ENCODE peak calls at places on chromosomes 11 and 22, in eight cellular contexts. One of them, this sample, is unnamed.
A peak's percentile ranks its signal among the peaks of the same experiment; 100 is the strongest.

GRCh38 chr11:58334708-58335107 is 24.2 kb downstream of the OR5B17 start:
- DNase-seq in IMR-90: peak; percentile 89
- DNase-seq in transverse colon: no peak
- DNase-seq in lower lobe of right lung: no peak
- DNase-seq in SK-N-SH: no peak
- DNase-seq in hepatocyte: no peak
- DNase-seq in coronary artery: no peak
- DNase-seq in bronchial epithelial cell: peak; percentile 95
- DNase-seq in this sample: no peak

GRCh38 chr11:117818036-117818858 is 6.3 kb downstream of the FXYD2 start:
- DNase-seq in IMR-90: peak; percentile 56
- DNase-seq in transverse colon: no peak
- DNase-seq in lower lobe of right lung: peak; percentile 17
- DNase-seq in SK-N-SH: no peak
- DNase-seq in hepatocyte: no peak
- DNase-seq in coronary artery: no peak
- DNase-seq in bronchial epithelial cell: peak; percentile 73
- DNase-seq in this sample: no peak

GRCh38 chr11:2781413-2782274 is 81.8 kb upstream of the KCNQ1OT1 start:
- DNase-seq in IMR-90: peak; percentile 21
- DNase-seq in transverse colon: peak; percentile 7
- DNase-seq in lower lobe of right lung: peak; percentile 36
- DNase-seq in SK-N-SH: no peak
- DNase-seq in hepatocyte: peak; percentile 49
- DNase-seq in coronary artery: peak; percentile 62
- DNase-seq in bronchial epithelial cell: no peak
- DNase-seq in this sample: peak; percentile 1

GRCh38 chr11:118304227-118304808 is at the start of gene CD3E:
- DNase-seq in IMR-90: no peak
- DNase-seq in transverse colon: peak; percentile 26
- DNase-seq in lower lobe of right lung: no peak
- DNase-seq in SK-N-SH: no peak
- DNase-seq in hepatocyte: no peak
- DNase-seq in coronary artery: no peak
- DNase-seq in bronchial epithelial cell: no peak
- DNase-seq in this sample: no peak

GRCh38 chr22:45006101-45006872 is 3.5 kb downstream of the PHF21B start:
- DNase-seq in IMR-90: no peak
- DNase-seq in transverse colon: no peak
- DNase-seq in lower lobe of right lung: no peak
- DNase-seq in SK-N-SH: no peak
- DNase-seq in hepatocyte: peak; percentile 37
- DNase-seq in coronary artery: no peak
- DNase-seq in bronchial epithelial cell: no peak
- DNase-seq in this sample: no peak

GRCh38 chr11:130192845-130193267 is 33.3 kb downstream of the ST14 start:
- DNase-seq in IMR-90: no peak
- DNase-seq in transverse colon: no peak
- DNase-seq in lower lobe of right lung: peak; percentile 67
- DNase-seq in SK-N-SH: no peak
- DNase-seq in hepatocyte: no peak
- DNase-seq in coronary artery: no peak
- DNase-seq in bronchial epithelial cell: no peak
- DNase-seq in this sample: no peak

GRCh38 chr22:41410311-41410751 is 28.6 kb downstream of the TEF start:
- DNase-seq in IMR-90: no peak
- DNase-seq in transverse colon: no peak
- DNase-seq in lower lobe of right lung: peak; percentile 86
- DNase-seq in SK-N-SH: no peak
- DNase-seq in hepatocyte: no peak
- DNase-seq in coronary artery: peak; percentile 92
- DNase-seq in bronchial epithelial cell: no peak
- DNase-seq in this sample: no peak

GRCh38 chr11:64477675-64478074 is 113.3 kb upstream of the SLC22A12 start:
- DNase-seq in IMR-90: no peak
- DNase-seq in transverse colon: no peak
- DNase-seq in lower lobe of right lung: no peak
- DNase-seq in SK-N-SH: no peak
- DNase-seq in hepatocyte: no peak
- DNase-seq in coronary artery: no peak
- DNase-seq in bronchial epithelial cell: no peak
- DNase-seq in this sample: no peak

GRCh38 chr11:33168605-33169240 is 7.4 kb upstream of the CSTF3 start:
- DNase-seq in IMR-90: peak; percentile 77
- DNase-seq in transverse colon: no peak
- DNase-seq in lower lobe of right lung: no peak
- DNase-seq in SK-N-SH: no peak
- DNase-seq in hepatocyte: no peak
- DNase-seq in coronary artery: no peak
- DNase-seq in bronchial epithelial cell: no peak
- DNase-seq in this sample: no peak

GRCh38 chr11:69636512-69636866 is 4.5 kb upstream of the CCND1 start:
- DNase-seq in IMR-90: peak; percentile 90
- DNase-seq in transverse colon: peak; percentile 73
- DNase-seq in lower lobe of right lung: peak; percentile 80
- DNase-seq in SK-N-SH: no peak
- DNase-seq in hepatocyte: peak; percentile 83
- DNase-seq in coronary artery: peak; percentile 85
- DNase-seq in bronchial epithelial cell: peak; percentile 35
- DNase-seq in this sample: no peak

GRCh38 chr11:2800655-2801531 is 84.7 kb downstream of the CDKN1C start:
- DNase-seq in IMR-90: no peak
- DNase-seq in transverse colon: peak; percentile 3
- DNase-seq in lower lobe of right lung: peak; percentile 32
- DNase-seq in SK-N-SH: no peak
- DNase-seq in hepatocyte: no peak
- DNase-seq in coronary artery: peak; percentile 58
- DNase-seq in bronchial epithelial cell: no peak
- DNase-seq in this sample: no peak

GRCh38 chr11:119729581-119730346 is 764 bp upstream of the NECTIN1 start:
- DNase-seq in IMR-90: peak; percentile 39
- DNase-seq in transverse colon: peak; percentile 77
- DNase-seq in lower lobe of right lung: peak; percentile 78
- DNase-seq in SK-N-SH: peak; percentile 85
- DNase-seq in hepatocyte: peak; percentile 48
- DNase-seq in coronary artery: peak; percentile 79
- DNase-seq in bronchial epithelial cell: peak; percentile 61
- DNase-seq in this sample: peak; percentile 21

GRCh38 chr22:19717691-19718254 is 3.5 kb downstream of the SEPTIN5 start:
- DNase-seq in IMR-90: peak; percentile 52
- DNase-seq in transverse colon: peak; percentile 77
- DNase-seq in lower lobe of right lung: peak; percentile 87
- DNase-seq in SK-N-SH: peak; percentile 97
- DNase-seq in hepatocyte: peak; percentile 81
- DNase-seq in coronary artery: no peak
- DNase-seq in bronchial epithelial cell: peak; percentile 18
- DNase-seq in this sample: no peak

GRCh38 chr22:29209624-29209929 is 3.9 kb downstream of the EMID1 start:
- DNase-seq in IMR-90: no peak
- DNase-seq in transverse colon: no peak
- DNase-seq in lower lobe of right lung: no peak
- DNase-seq in SK-N-SH: no peak
- DNase-seq in hepatocyte: no peak
- DNase-seq in coronary artery: no peak
- DNase-seq in bronchial epithelial cell: peak; percentile 17
- DNase-seq in this sample: no peak

GRCh38 chr22:17230239-17230638 is 11.0 kb upstream of the ADA2 start:
- DNase-seq in IMR-90: no peak
- DNase-seq in transverse colon: no peak
- DNase-seq in lower lobe of right lung: no peak
- DNase-seq in SK-N-SH: no peak
- DNase-seq in hepatocyte: no peak
- DNase-seq in coronary artery: no peak
- DNase-seq in bronchial epithelial cell: peak; percentile 52
- DNase-seq in this sample: no peak

GRCh38 chr11:130781906-130782305 is 134.4 kb downstream of the SNX19 start:
- DNase-seq in IMR-90: peak; percentile 78
- DNase-seq in transverse colon: no peak
- DNase-seq in lower lobe of right lung: no peak
- DNase-seq in SK-N-SH: no peak
- DNase-seq in hepatocyte: no peak
- DNase-seq in coronary artery: peak; percentile 68
- DNase-seq in bronchial epithelial cell: peak; percentile 76
- DNase-seq in this sample: no peak

GRCh38 chr22:35611200-35611890 is 5.8 kb downstream of the MB start:
- DNase-seq in IMR-90: no peak
- DNase-seq in transverse colon: no peak
- DNase-seq in lower lobe of right lung: peak; percentile 10
- DNase-seq in SK-N-SH: no peak
- DNase-seq in hepatocyte: no peak
- DNase-seq in coronary artery: no peak
- DNase-seq in bronchial epithelial cell: no peak
- DNase-seq in this sample: no peak

GRCh38 chr22:35610741-35611140 is 6.4 kb downstream of the MB start:
- DNase-seq in IMR-90: no peak
- DNase-seq in transverse colon: no peak
- DNase-seq in lower lobe of right lung: peak; percentile 21
- DNase-seq in SK-N-SH: no peak
- DNase-seq in hepatocyte: no peak
- DNase-seq in coronary artery: no peak
- DNase-seq in bronchial epithelial cell: no peak
- DNase-seq in this sample: no peak

GRCh38 chr22:35609761-35610160 is 7.4 kb downstream of the MB start:
- DNase-seq in IMR-90: no peak
- DNase-seq in transverse colon: no peak
- DNase-seq in lower lobe of right lung: peak; percentile 9
- DNase-seq in SK-N-SH: no peak
- DNase-seq in hepatocyte: no peak
- DNase-seq in coronary artery: no peak
- DNase-seq in bronchial epithelial cell: no peak
- DNase-seq in this sample: no peak

GRCh38 chr22:35612903-35613302 is 4.2 kb downstream of the MB start:
- DNase-seq in IMR-90: no peak
- DNase-seq in transverse colon: no peak
- DNase-seq in lower lobe of right lung: peak; percentile 15
- DNase-seq in SK-N-SH: no peak
- DNase-seq in hepatocyte: no peak
- DNase-seq in coronary artery: no peak
- DNase-seq in bronchial epithelial cell: no peak
- DNase-seq in this sample: no peak

DNA sequence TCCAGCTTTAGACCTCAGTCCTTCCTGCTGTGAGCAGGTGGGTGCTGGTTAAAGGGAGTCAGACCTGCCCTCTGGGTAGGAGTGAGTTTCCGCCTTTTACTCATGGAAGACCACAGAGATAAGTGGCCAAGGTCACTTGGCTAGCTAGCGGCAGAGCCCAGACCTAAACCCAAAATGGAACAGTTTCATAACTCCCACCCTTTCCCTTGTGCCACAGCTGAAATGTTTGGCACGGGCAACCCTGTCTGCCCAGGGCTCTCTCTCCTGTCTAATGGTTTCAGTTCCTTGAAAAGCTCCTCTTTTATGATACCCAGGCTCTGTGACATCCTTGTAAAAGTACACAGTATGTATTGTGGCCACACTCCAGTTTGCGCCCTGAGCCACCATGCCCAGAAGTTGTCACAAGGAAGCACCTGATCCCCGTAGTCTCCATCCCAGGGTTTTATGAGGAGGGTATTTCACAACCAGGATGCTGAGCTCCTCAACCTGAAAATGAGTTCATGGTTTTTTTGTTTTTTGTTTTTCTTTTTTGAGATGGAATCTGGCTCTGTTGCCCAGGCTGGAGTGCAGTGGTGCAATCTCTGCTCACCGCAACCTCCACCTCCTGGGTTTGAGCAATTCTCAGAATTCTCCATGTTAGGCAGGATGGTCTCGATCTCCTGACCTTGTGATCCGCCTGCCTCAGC is 5.1 kb downstream of the MB start:
- DNase-seq in IMR-90: no peak
- DNase-seq in transverse colon: peak; percentile 56
- DNase-seq in lower lobe of right lung: peak; percentile 32
- DNase-seq in SK-N-SH: no peak
- DNase-seq in hepatocyte: no peak
- DNase-seq in coronary artery: no peak
- DNase-seq in bronchial epithelial cell: no peak
- DNase-seq in this sample: no peak
- H3K4me3 ChIP-seq in IMR-90: no peak overlapping the region
- H3K4me3 ChIP-seq in transverse colon: no peak overlapping the region
- H3K4me3 ChIP-seq in lower lobe of right lung: no peak overlapping the region
- H3K4me3 ChIP-seq in SK-N-SH: no peak overlapping the region
- H3K4me3 ChIP-seq in hepatocyte: no peak overlapping the region
- H3K4me3 ChIP-seq in coronary artery: no peak overlapping the region
- H3K4me3 ChIP-seq in bronchial epithelial cell: no peak overlapping the region
- H3K4me3 ChIP-seq in this sample: no peak overlapping the region

DNA sequence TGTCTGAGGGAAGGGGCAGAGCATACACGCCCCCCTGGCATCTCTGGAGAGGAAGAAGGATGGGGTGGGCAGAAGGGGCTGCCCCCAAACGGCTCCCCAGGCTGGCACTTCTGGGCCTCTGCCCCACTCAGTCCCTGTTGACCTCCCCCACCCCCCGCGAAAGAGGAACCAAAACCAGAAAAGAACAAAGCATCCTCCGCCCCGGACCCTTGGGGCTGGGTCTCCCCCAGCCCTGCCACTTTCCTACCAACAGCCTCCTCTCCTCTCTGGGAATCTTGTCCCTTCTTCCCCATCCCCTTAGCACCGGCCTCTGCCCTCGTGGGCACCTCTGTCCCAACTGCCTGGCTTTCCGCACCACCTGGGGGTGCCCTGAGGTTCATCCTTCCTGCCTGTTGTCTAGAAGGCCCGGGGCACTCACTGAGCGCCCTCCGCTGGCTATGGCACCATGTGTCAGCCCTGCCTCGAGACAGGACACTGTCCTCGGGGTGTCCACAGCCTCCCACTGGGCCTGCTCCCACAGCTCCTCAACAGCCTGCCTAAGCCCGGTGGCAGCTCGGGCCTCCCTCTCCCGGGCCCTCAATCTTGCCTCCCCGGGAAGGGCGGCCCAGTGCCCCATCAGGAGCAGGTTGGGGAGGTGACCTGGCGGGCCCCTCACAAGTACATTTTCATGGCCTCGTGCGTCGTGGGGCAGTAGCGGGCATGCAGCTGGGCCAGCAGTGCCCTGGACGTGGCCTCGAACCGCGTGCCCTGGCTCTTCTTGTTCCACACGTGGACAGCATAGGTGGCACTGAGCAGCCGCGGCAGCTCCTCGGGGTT is 28.2 kb downstream of the A4GALT start:
- DNase-seq in IMR-90: no peak
- DNase-seq in transverse colon: no peak
- DNase-seq in lower lobe of right lung: no peak
- DNase-seq in SK-N-SH: no peak
- DNase-seq in hepatocyte: no peak
- DNase-seq in coronary artery: no peak
- DNase-seq in bronchial epithelial cell: no peak
- DNase-seq in this sample: no peak
- TF ChIP-seq CTCF in IMR-90: no peak
- TF ChIP-seq CTCF in transverse colon: no peak
- TF ChIP-seq CTCF in lower lobe of right lung: no peak
- TF ChIP-seq CTCF in SK-N-SH: no peak
- TF ChIP-seq CTCF in hepatocyte: no peak
- TF ChIP-seq CTCF in coronary artery: no peak
- TF ChIP-seq CTCF in bronchial epithelial cell: no peak
- TF ChIP-seq CTCF in this sample: no peak

GRCh38 chr22:50677493-50678217 is 5.0 kb downstream of the SHANK3 start:
- DNase-seq in IMR-90: no peak
- DNase-seq in transverse colon: no peak
- DNase-seq in lower lobe of right lung: no peak
- DNase-seq in SK-N-SH: peak; percentile 8
- DNase-seq in hepatocyte: peak; percentile 4
- DNase-seq in coronary artery: peak; percentile 53
- DNase-seq in bronchial epithelial cell: peak; percentile 35
- DNase-seq in this sample: no peak
- H3K4me3 ChIP-seq in IMR-90: no peak overlapping the region
- H3K4me3 ChIP-seq in transverse colon: no peak overlapping the region
- H3K4me3 ChIP-seq in lower lobe of right lung: peak overlapping the region; percentile 58
- H3K4me3 ChIP-seq in SK-N-SH: no peak overlapping the region
- H3K4me3 ChIP-seq in hepatocyte: no peak overlapping the region
- H3K4me3 ChIP-seq in coronary artery: peak overlapping the region; percentile 60
- H3K4me3 ChIP-seq in bronchial epithelial cell: no peak overlapping the region
- H3K4me3 ChIP-seq in this sample: no peak overlapping the region

GRCh38 chr11:47626234-47626633 is 16.1 kb downstream of the MTCH2 start:
- DNase-seq in IMR-90: no peak
- DNase-seq in transverse colon: no peak
- DNase-seq in lower lobe of right lung: no peak
- DNase-seq in SK-N-SH: no peak
- DNase-seq in hepatocyte: no peak
- DNase-seq in coronary artery: no peak
- DNase-seq in bronchial epithelial cell: no peak
- DNase-seq in this sample: no peak
- TF ChIP-seq CTCF in IMR-90: no peak
- TF ChIP-seq CTCF in transverse colon: no peak
- TF ChIP-seq CTCF in lower lobe of right lung: no peak
- TF ChIP-seq CTCF in SK-N-SH: no peak
- TF ChIP-seq CTCF in hepatocyte: no peak
- TF ChIP-seq CTCF in coronary artery: no peak
- TF ChIP-seq CTCF in bronchial epithelial cell: no peak
- TF ChIP-seq CTCF in this sample: no peak

This sample was measured in thoracic aorta.